ENCODE peak calls at places on chromosomes 6 and 20, in four cellular contexts. G is astrocyte, Q is pancreas, I is heart right ventricle. U is an unnamed sample.

GRCh38 chr6:79605061-79605460 is 26.1 kb upstream of the SH3BGRL2 start:
- DNase-seq in G (peak), Q (no peak), I (no peak), U (no peak)

GRCh38 chr20:33863440-33864323 is 52.5 kb downstream of the CHMP4B start:
- DNase-seq in G (no peak), I (no peak), Q (no peak), U (no peak)

GRCh38 chr20:11814276-11814675 is 103.4 kb upstream of the BTBD3 start:
- DNase-seq in I (no peak), Q (no peak), G (peak), U (no peak)

GRCh38 chr6:38153511-38153910 is 334.0 kb downstream of the ZFAND3 start:
- DNase-seq in Q (no peak), I (no peak), G (no peak), U (no peak)

GRCh38 chr6:62474793-62475192 is 188.8 kb upstream of the KHDRBS2 start:
- DNase-seq in I (no peak), G (no peak), Q (no peak), U (no peak)

GRCh38 chr20:19838495-19838894 is 80.4 kb downstream of the RIN2 start:
- DNase-seq in I (no peak), Q (no peak), G (no peak), U (no peak)

GRCh38 chr6:128350416-128351254 is 169.8 kb downstream of the PTPRK start:
- DNase-seq in I (no peak), Q (no peak), G (peak), U (no peak)

GRCh38 chr6:135586844-135587243 is 89.3 kb upstream of the AHI1 start:
- DNase-seq in Q (no peak), I (no peak), G (peak), U (no peak)

GRCh38 chr6:29509711-29510110 is 22.0 kb upstream of the MAS1L start:
- DNase-seq in I (no peak), Q (no peak), G (no peak), U (no peak)

GRCh38 chr20:5400164-5400762 is 83.5 kb upstream of the PROKR2 start:
- DNase-seq in Q (no peak), I (peak), G (peak), U (no peak)

GRCh38 chr6:129269076-129269475 is 386.1 kb downstream of the LAMA2 start:
- DNase-seq in Q (no peak), G (no peak), I (no peak), U (no peak)

GRCh38 chr6:84779917-84780316 is 15.5 kb upstream of the TBX18 start:
- DNase-seq in Q (no peak), I (no peak), G (no peak), U (no peak)

GRCh38 chr6:169190144-169190584 is 63.5 kb downstream of the THBS2 start:
- DNase-seq in G (peak), I (peak), Q (no peak), U (no peak)

GRCh38 chr6:151452750-151453427 is 963 bp upstream of the RMND1 start:
- DNase-seq in G (peak), Q (no peak), I (peak), U (no peak)

GRCh38 chr20:63363981-63364536 is 2.9 kb upstream of the CHRNA4 start:
- DNase-seq in Q (peak), G (no peak), I (no peak), U (no peak)

GRCh38 chr6:150905769-150906168 is 40.3 kb downstream of the MTHFD1L start:
- DNase-seq in I (no peak), G (no peak), Q (no peak), U (no peak)

GRCh38 chr20:35408270-35408669 is 3.5 kb downstream of the UQCC1 start:
- DNase-seq in G (no peak), I (no peak), Q (no peak), U (no peak)

GRCh38 chr6:35368038-35368887 is 25.9 kb downstream of the PPARD start:
- DNase-seq in Q (no peak), I (no peak), G (peak), U (no peak)

GRCh38 chr20:37902504-37903313 is at the start of gene VSTM2L:
- DNase-seq in Q (no peak), I (no peak), G (peak), U (no peak)

GRCh38 chr6:141451508-141452353 is 681.0 kb upstream of the GJE1 start:
- DNase-seq in G (peak), I (no peak), Q (no peak), U (no peak)

GRCh38 chr20:48148020-48148419 is 362.7 kb upstream of the SULF2 start:
- DNase-seq in G (no peak), I (no peak), Q (no peak), U (no peak)

GRCh38 chr6:170082531-170083187 is 208.2 kb downstream of the DLL1 start:
- DNase-seq in Q (no peak), G (no peak), I (peak), U (no peak)

GRCh38 chr6:41748542-41748941 is 1.3 kb upstream of the PGC start:
- DNase-seq in G (no peak), I (no peak), Q (peak), U (no peak)

GRCh38 chr6:113433506-113433991 is 423.6 kb upstream of the MARCKS start:
- DNase-seq in Q (no peak), G (peak), I (no peak), U (no peak)

GRCh38 chr6:88870728-88871330 is 92.6 kb downstream of the RNGTT start:
- DNase-seq in G (peak), Q (no peak), I (peak), U (no peak)

GRCh38 chr6:45892196-45892595 is 123.5 kb downstream of the CLIC5 start:
- DNase-seq in Q (no peak), G (no peak), I (no peak), U (no peak)

GRCh38 chr20:2364014-2364413 is 16.7 kb upstream of the TGM6 start:
- DNase-seq in Q (no peak), I (no peak), G (no peak), U (no peak)

GRCh38 chr6:111550953-111551352 is 54.7 kb downstream of the TRAF3IP2 start:
- DNase-seq in Q (no peak), I (no peak), G (no peak), U (no peak)

GRCh38 chr20:38805502-38805957 is at the start of gene PPP1R16B:
- DNase-seq in I (peak), Q (peak), G (no peak), U (peak)

GRCh38 chr6:140317957-140318356 is 943.5 kb upstream of the CITED2 start:
- DNase-seq in G (no peak), I (no peak), Q (no peak), U (no peak)

GRCh38 chr20:49446808-49447207 is 35.7 kb downstream of the KCNB1 start:
- DNase-seq in I (peak), G (peak), Q (no peak), U (peak)

GRCh38 chr20:50415516-50416268 is 94.5 kb upstream of the PTPN1 start:
- DNase-seq in Q (peak), G (peak), I (peak), U (peak)

GRCh38 chr20:61980647-61981583 is 84.8 kb downstream of the TAF4 start:
- DNase-seq in G (no peak), I (peak), Q (peak), U (no peak)

GRCh38 chr6:43496370-43497128 is 13.6 kb downstream of the LRRC73 start:
- DNase-seq in G (peak), I (no peak), Q (no peak), U (no peak)

GRCh38 chr6:4021133-4021861 is 57.6 kb downstream of the FAM217A start:
- DNase-seq in I (peak), G (peak), Q (peak), U (peak)

GRCh38 chr6:80531676-80532619 is 425.5 kb downstream of the BCKDHB start:
- DNase-seq in G (no peak), Q (no peak), I (no peak), U (no peak)

GRCh38 chr6:158255280-158255973 is 56.8 kb upstream of the TULP4 start:
- DNase-seq in G (no peak), Q (no peak), I (no peak), U (no peak)
- H3K27ac ChIP-seq in G (no peak), Q (no peak), I (no peak), U (peak)

DNA sequence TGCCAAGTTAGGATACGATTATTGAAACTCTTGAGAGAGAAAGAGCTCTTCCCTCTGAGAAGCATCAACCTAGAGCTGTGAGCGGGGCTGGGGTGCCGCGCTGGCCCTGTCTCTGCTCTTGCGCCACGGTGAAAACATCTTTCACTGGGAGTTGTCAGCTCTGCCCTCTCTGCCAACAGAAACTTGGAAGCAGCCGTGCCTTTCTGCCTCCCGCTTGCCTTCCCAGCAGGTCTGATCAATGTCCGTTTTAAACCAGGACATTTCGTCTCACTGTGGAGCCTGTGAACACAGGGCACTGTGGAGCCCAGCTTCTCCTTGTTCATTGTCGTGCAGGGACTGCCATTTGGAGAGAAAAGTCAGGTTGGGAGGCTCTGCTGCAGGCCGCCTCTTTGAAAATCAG is 249.2 kb upstream of the PMEPA1 start:
- DNase-seq in Q (no peak), I (no peak), G (no peak), U (no peak)
- H3K27ac ChIP-seq in Q (peak), I (no peak), G (no peak), U (no peak)

DNA sequence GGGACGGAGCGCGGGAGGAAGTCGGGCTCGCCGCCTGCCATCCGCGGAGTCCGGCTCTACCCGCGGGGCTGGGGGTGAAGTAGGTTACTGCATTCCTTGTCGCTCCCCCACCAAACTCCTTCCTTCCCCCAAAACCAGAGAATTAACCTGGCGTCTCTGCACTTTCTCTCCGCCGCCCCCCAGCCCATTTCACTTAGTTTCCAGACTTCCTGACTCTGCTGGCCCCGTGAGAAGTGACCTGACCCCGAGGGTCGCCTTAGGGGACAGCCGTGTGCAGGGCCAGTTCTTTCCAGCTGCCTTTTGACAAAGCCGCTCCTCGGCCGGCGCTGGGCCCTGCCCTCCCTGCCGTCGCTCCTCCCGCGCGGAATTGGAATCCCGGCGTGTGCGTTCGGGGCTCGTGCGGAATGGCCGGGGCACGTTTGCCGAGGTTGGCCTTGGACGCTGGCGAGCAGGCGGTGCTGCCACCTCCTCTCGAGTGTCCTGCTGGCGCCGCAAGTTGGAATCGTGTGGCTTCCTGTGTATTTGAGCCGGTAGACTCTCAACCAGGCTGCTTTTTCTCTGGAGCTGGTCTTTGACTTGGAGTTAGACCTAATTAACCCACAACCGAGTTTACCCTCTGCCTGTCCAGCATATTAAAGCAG is 650 bp downstream of the DCBLD1 start:
- DNase-seq in Q (peak), I (peak), G (no peak), U (no peak)
- H3K27ac ChIP-seq in Q (peak), I (peak), G (peak), U (peak)

GRCh38 chr20:4070323-4071176 is 55.2 kb upstream of the RNF24 start:
- DNase-seq in Q (no peak), I (no peak), G (no peak), U (no peak)
- H3K27ac ChIP-seq in Q (no peak), I (no peak), G (no peak), U (no peak)

DNA sequence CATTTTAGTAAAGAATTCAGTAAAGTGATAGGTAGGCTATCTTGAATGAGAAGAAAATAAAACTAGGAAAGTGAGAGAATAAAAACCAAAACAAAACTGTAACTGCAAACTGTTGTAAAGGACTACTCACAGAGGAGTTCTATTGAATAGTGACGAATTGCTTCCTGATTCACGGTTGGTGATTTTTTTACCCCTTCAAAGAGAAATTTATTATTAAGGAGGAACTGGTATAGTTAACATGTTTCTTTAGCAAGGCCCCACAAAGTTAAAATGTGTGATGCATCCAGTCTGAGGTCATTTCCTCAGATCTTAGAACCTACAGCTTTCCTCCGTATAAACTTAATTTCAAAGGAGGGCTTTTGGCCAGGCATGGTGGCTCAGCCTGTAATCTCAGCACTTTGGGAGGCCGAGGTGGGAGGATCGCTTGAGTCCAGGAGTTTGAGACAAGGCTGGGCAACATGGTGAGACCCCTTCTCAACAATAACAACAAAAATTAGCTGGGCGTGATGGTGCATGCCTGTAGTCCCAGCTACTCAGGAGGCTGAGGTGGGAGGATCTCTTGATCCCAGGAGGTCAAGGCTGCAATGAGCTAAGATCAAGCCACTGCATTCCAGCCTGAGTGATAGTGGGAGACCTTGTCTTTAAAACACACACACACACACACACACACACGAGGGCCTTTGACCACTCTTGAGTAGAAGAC is 8.3 kb downstream of the PRDM1 start:
- DNase-seq in I (no peak), G (no peak), Q (no peak), U (no peak)
- H3K27ac ChIP-seq in I (no peak), G (no peak), Q (no peak), U (no peak)

GRCh38 chr6:147207851-147208754 is 3.9 kb downstream of the STXBP5 start:
- DNase-seq in I (no peak), Q (no peak), G (peak), U (no peak)
- H3K27ac ChIP-seq in I (peak), Q (peak), G (no peak), U (no peak)